ENCODE peak calls at places on chromosomes 3 and 15, in eight cellular contexts. N is psoas muscle, V is cardiac muscle cell, I is astrocyte of the cerebellum, D is fibroblast of the aortic adventitia, P is activated B cell treated with CpG ODN at 0.5 μM for 24 hours, H is Caco-2, J is dorsolateral prefrontal cortex. R is an unnamed sample.

GRCh38 chr15:33831646-33832045 is 136.7 kb upstream of the CHRM5 start:
- DNase-seq in N (no peak), V (no peak), I (no peak), D (no peak), P (no peak), H (no peak), J (no peak), R (no peak)

GRCh38 chr3:11510001-11510760 is 133.5 kb downstream of the VGLL4 start:
- DNase-seq in N (peak), V (peak), I (no peak), D (no peak), P (no peak), H (no peak), J (no peak), R (peak)

GRCh38 chr3:54040476-54040875 is 81.9 kb upstream of the CACNA2D3 start:
- DNase-seq in N (no peak), V (no peak), I (no peak), D (no peak), P (no peak), H (no peak), J (no peak), R (no peak)

GRCh38 chr3:180707921-180708320 is 28.6 kb upstream of the CCDC39 start:
- DNase-seq in N (no peak), V (no peak), I (no peak), D (no peak), P (no peak), H (no peak), J (no peak), R (no peak)

GRCh38 chr3:184846500-184846899 is 34.5 kb downstream of the VPS8 start:
- DNase-seq in N (no peak), V (no peak), I (no peak), D (no peak), P (no peak), H (no peak), J (no peak), R (no peak)

GRCh38 chr15:30991301-30992072 is at the start of gene MTMR10:
- DNase-seq in N (peak), V (peak), I (peak), D (peak), P (peak), H (peak), J (peak), R (peak)

GRCh38 chr3:66004244-66004643 is 34.5 kb downstream of the MAGI1 start:
- DNase-seq in N (no peak), V (no peak), I (no peak), D (no peak), P (no peak), H (no peak), J (peak), R (no peak)

GRCh38 chr3:48428863-48429415 is 947 bp downstream of the PLXNB1 start:
- DNase-seq in N (peak), V (peak), I (no peak), D (no peak), P (no peak), H (peak), J (no peak), R (peak)

GRCh38 chr3:101270158-101270557 is 50.2 kb downstream of the IMPG2 start:
- DNase-seq in N (no peak), V (no peak), I (no peak), D (no peak), P (no peak), H (no peak), J (no peak), R (no peak)

GRCh38 chr15:39887832-39888231 is 32.2 kb downstream of the GPR176 start:
- DNase-seq in N (no peak), V (peak), I (peak), D (peak), P (no peak), H (peak), J (no peak), R (no peak)

GRCh38 chr15:60086676-60087446 is 82.8 kb downstream of the FOXB1 start:
- DNase-seq in N (no peak), V (no peak), I (no peak), D (peak), P (no peak), H (no peak), J (no peak), R (no peak)

GRCh38 chr3:16112910-16113504 is 61.5 kb upstream of the GALNT15 start:
- DNase-seq in N (no peak), V (peak), I (no peak), D (peak), P (no peak), H (no peak), J (no peak), R (no peak)

GRCh38 chr3:192237992-192238608 is 489.2 kb downstream of the FGF12 start:
- DNase-seq in N (no peak), V (no peak), I (no peak), D (no peak), P (no peak), H (peak), J (no peak), R (peak)

GRCh38 chr3:100554373-100554676 is 55.1 kb upstream of the ADGRG7 start:
- DNase-seq in N (no peak), V (no peak), I (no peak), D (no peak), P (no peak), H (no peak), J (no peak), R (no peak)

GRCh38 chr3:197750863-197751737 is 1.4 kb downstream of the FYTTD1 start:
- DNase-seq in N (peak), V (peak), I (no peak), D (peak), P (no peak), H (peak), J (peak), R (peak)

GRCh38 chr15:79209690-79210089 is 72.8 kb upstream of the ANKRD34C start:
- DNase-seq in N (no peak), V (no peak), I (no peak), D (no peak), P (no peak), H (peak), J (no peak), R (peak)

GRCh38 chr3:152621967-152622812 is 212.7 kb upstream of the P2RY1 start:
- DNase-seq in N (no peak), V (peak), I (no peak), D (no peak), P (no peak), H (no peak), J (no peak), R (no peak)

GRCh38 chr3:63911901-63912767 is at the start of gene SCAANT1:
- DNase-seq in N (peak), V (peak), I (peak), D (peak), P (peak), H (peak), J (peak), R (peak)

GRCh38 chr15:28955686-28956421 is 70.1 kb downstream of the APBA2 start:
- DNase-seq in N (no peak), V (peak), I (peak), D (no peak), P (no peak), H (no peak), J (peak), R (no peak)

GRCh38 chr3:28150465-28151206 is 90.8 kb upstream of the CMC1 start:
- DNase-seq in N (no peak), V (peak), I (no peak), D (peak), P (no peak), H (no peak), J (no peak), R (no peak)

GRCh38 chr3:150620002-150620689 is 17.0 kb downstream of the SELENOT start:
- DNase-seq in N (no peak), V (no peak), I (no peak), D (no peak), P (no peak), H (no peak), J (no peak), R (no peak)

GRCh38 chr15:86743283-86743903 is 663.7 kb downstream of the AGBL1 start:
- DNase-seq in N (peak), V (no peak), I (no peak), D (no peak), P (no peak), H (peak), J (no peak), R (peak)

GRCh38 chr15:93974804-93975481 is 256.4 kb upstream of the MCTP2 start:
- DNase-seq in N (no peak), V (peak), I (peak), D (peak), P (no peak), H (peak), J (no peak), R (peak)

GRCh38 chr3:69433938-69434263 is 48.0 kb upstream of the FRMD4B start:
- DNase-seq in N (no peak), V (no peak), I (no peak), D (no peak), P (no peak), H (no peak), J (no peak), R (no peak)

GRCh38 chr3:11553436-11554235 is 90.1 kb downstream of the VGLL4 start:
- DNase-seq in N (peak), V (peak), I (no peak), D (peak), P (no peak), H (no peak), J (no peak), R (no peak)

GRCh38 chr15:60408438-60409105 is 10.8 kb upstream of the ANXA2 start:
- DNase-seq in N (no peak), V (peak), I (no peak), D (peak), P (no peak), H (no peak), J (no peak), R (no peak)

GRCh38 chr15:101320501-101321052 is 25.5 kb upstream of the SNRPA1 start:
- DNase-seq in N (peak), V (peak), I (no peak), D (no peak), P (no peak), H (no peak), J (peak), R (peak)

GRCh38 chr15:88878720-88879184 is 16.6 kb downstream of the HAPLN3 start:
- DNase-seq in N (peak), V (peak), I (no peak), D (peak), P (no peak), H (peak), J (no peak), R (peak)

GRCh38 chr3:69244036-69244435 is 121.6 kb upstream of the LMOD3 start:
- DNase-seq in N (no peak), V (no peak), I (no peak), D (no peak), P (no peak), H (no peak), J (no peak), R (no peak)

DNA sequence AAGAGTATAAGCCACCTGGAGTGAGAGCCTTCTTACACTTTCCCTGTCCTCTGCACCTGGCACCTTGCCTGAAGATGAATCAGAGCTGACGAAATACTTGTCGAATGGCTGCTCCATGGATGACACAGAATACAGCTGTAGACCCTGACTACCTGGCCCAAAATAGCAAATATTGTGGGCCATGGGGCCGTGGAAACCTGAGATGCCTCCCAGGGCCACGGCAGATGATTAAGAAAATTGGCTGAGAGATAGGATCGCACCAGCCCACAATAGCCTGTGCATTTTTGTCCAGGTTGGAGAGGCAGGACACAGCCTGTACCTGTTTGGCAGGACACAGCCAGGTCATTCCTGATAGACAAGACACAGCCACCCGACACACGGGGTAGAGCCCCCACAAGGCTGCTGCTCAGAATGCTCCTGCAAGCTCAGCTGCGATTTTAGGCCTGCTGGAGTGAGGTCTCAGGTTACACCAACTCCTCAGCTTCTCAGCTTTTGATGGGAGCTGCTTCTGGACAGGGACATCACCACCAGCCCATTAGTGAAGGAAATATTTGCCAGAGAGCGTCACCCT is 22.9 kb upstream of the TPM1 start:
- DNase-seq in N (peak), V (peak), I (peak), D (peak), P (no peak), H (no peak), J (no peak), R (peak)
- TF ChIP-seq CTCF in N (no peak), V (no peak), I (no peak), D (no peak), P (no peak), H (no peak), J (no peak), R (no peak)

GRCh38 chr15:73787621-73788020 is 34.5 kb upstream of the INSYN1 start:
- DNase-seq in N (no peak), V (no peak), I (no peak), D (no peak), P (no peak), H (no peak), J (no peak), R (no peak)
- TF ChIP-seq CTCF in N (no peak), V (no peak), I (no peak), D (no peak), P (no peak), H (no peak), J (no peak), R (no peak)

GRCh38 chr15:41581110-41581509 is 22.1 kb downstream of the TYRO3 start:
- DNase-seq in N (no peak), V (peak), I (no peak), D (no peak), P (no peak), H (peak), J (no peak), R (no peak)
- TF ChIP-seq CTCF in N (no peak), V (peak), I (no peak), D (peak), P (no peak), H (peak), J (no peak), R (no peak)

GRCh38 chr3:140206196-140207040 is 271.4 kb downstream of the CLSTN2 start:
- DNase-seq in N (no peak), V (peak), I (peak), D (peak), P (no peak), H (peak), J (no peak), R (peak)
- TF ChIP-seq CTCF in N (peak), V (peak), I (peak), D (no peak), P (no peak), H (peak), J (no peak), R (peak)

GRCh38 chr15:77904436-77904821 is 173.1 kb downstream of the TBC1D2B start:
- DNase-seq in N (no peak), V (no peak), I (no peak), D (no peak), P (no peak), H (no peak), J (no peak), R (no peak)

GRCh38 chr15:77909131-77909940 is 168.2 kb downstream of the TBC1D2B start:
- DNase-seq in N (peak), V (no peak), I (no peak), D (no peak), P (no peak), H (no peak), J (peak), R (no peak)

GRCh38 chr15:77905301-77905920 is 172.1 kb downstream of the TBC1D2B start:
- DNase-seq in N (no peak), V (no peak), I (no peak), D (no peak), P (no peak), H (no peak), J (peak), R (no peak)

GRCh38 chr15:77904901-77905300 is 172.6 kb downstream of the TBC1D2B start:
- DNase-seq in N (no peak), V (no peak), I (no peak), D (no peak), P (no peak), H (no peak), J (peak), R (no peak)

DNA sequence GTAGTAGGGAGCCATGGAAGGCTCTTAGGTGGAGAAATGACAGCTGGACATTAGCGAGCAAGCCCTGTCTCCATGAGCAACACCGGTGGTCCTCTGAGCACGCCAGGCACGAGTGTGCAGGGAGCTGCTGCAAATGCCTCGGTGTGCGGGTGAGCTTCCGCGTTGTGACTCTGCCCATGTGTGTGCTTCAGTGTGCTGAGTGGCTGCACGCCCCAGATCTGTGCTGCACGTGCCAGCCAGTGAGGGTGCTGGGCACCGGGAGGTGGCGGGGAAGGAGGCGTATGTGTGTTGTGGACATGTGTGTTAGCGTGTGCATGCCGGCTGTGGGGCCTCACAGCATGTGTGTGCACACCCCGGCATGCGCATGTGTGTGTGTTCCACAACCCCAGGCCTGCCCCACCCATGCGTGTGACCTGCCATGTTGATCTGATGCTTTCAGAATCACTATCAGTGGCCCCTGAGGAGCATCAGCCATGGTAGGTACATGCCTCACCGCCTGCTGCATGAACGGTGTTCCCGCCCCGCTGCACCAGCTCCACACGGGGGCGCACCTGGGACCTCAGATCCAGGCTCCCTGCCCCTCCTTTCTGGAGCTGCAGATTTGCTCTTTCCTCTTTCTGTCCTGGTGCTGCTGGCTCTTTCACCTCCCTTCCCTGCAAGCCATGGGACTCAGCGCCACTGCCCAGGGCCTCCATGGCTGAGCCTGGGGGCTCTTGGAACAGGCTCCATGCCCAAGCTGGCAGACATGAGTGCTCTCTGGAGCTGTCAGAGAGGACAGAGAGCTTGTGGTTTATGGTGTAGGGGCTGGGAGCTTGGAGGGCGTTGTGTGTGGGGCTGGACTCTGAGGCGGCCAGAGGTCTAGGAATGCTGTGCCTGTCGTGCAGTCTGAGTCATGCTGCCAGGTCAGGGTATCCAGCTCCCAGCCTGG is 169.4 kb downstream of the TBC1D2B start:
- DNase-seq in N (no peak), V (peak), I (no peak), D (no peak), P (no peak), H (peak), J (peak), R (no peak)
- TF ChIP-seq CTCF in N (no peak), V (peak), I (peak), D (no peak), P (no peak), H (peak), J (no peak), R (no peak)

GRCh38 chr15:66404532-66404931 is 17.8 kb downstream of the MAP2K1 start:
- DNase-seq in N (no peak), V (no peak), I (no peak), D (no peak), P (no peak), H (no peak), J (no peak), R (peak)
- TF ChIP-seq CTCF in N (no peak), V (no peak), I (no peak), D (no peak), P (no peak), H (no peak), J (no peak), R (peak)

GRCh38 chr3:163785693-163786092 is 1292.6 kb downstream of the SI start:
- DNase-seq in N (no peak), V (no peak), I (no peak), D (no peak), P (no peak), H (peak), J (no peak), R (peak)
- TF ChIP-seq CTCF in N (no peak), V (no peak), I (no peak), D (no peak), P (no peak), H (peak), J (no peak), R (peak)

DNA sequence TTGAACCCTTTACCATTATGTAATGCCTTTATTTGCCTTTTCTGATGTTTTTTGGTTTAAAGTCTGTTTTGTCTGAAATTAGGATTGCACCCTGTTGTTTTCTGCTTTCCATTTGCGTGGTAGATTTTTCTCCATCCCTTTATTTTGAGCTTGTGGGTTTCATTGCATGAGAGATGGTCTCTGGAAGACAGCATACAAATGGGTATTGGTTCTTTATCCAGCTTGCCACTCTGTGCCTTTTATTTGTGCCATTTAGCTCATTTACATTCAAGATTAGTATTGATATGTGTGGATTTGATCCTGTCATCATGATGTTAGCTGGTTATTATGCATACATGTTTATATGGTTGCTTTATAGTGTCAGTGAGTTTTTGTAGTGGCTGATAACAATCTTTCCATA is 318.7 kb upstream of the PPP2R3A start:
- DNase-seq in N (no peak), V (no peak), I (no peak), D (no peak), P (no peak), H (no peak), J (no peak), R (no peak)
- TF ChIP-seq CTCF in N (no peak), V (no peak), I (no peak), D (no peak), P (no peak), H (no peak), J (no peak), R (no peak)

GRCh38 chr15:67618312-67618711 is 75.8 kb downstream of the MAP2K5 start:
- DNase-seq in N (no peak), V (no peak), I (no peak), D (no peak), P (no peak), H (no peak), J (no peak), R (no peak)

GRCh38 chr15:67611803-67612369 is 69.4 kb downstream of the MAP2K5 start:
- DNase-seq in N (no peak), V (peak), I (no peak), D (peak), P (no peak), H (no peak), J (no peak), R (no peak)

GRCh38 chr15:67607959-67608605 is 65.6 kb downstream of the MAP2K5 start:
- DNase-seq in N (no peak), V (no peak), I (no peak), D (no peak), P (no peak), H (no peak), J (no peak), R (no peak)

DNA sequence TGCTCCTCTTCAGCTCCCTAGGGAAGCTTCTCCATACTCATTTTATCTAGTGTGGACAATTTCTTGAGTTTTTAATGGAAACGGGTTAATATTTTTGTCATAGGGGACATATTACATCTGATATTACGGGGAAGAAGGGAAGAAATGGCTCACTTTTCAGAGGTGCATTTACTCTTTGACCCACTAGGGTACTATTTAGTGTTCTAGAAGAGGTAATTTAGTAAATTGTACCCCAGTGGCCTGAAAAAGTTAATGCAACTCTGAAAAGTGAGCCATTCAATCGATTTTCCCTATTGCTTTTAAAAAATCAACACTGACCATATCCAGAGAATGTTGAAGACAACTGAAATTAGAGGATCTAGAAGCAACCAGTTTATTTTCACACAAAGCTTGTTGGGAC is 71.2 kb downstream of the MAP2K5 start:
- DNase-seq in N (no peak), V (no peak), I (no peak), D (no peak), P (no peak), H (no peak), J (no peak), R (no peak)
- TF ChIP-seq CTCF in N (no peak), V (no peak), I (no peak), D (no peak), P (no peak), H (peak), J (no peak), R (peak)

R was measured in nephron progenitor cell.